ENCODE peak calls at places on chromosomes 7 and 10, in eight cellular contexts. O is Peyer's patch, U is prostate gland, Z is heart left ventricle, J is GM12878, D is uterus, I is A549, W is tibial nerve. Q is an unnamed sample.

GRCh38 chr10:133274751-133275682 is 1.7 kb downstream of the ADAM8 start:
- DNase-seq in U (no peak), O (peak), I (no peak), W (no peak), J (peak), D (no peak), Z (peak), Q (no peak)

GRCh38 chr10:110273474-110273873 is 31.2 kb downstream of the SMNDC1 start:
- DNase-seq in O (no peak), W (peak), J (peak), D (peak), I (no peak), Z (peak), U (peak), Q (no peak)

GRCh38 chr10:131762789-131763696 is 137.8 kb upstream of the PPP2R2D start:
- DNase-seq in Z (no peak), O (no peak), D (no peak), W (no peak), I (peak), J (no peak), U (no peak), Q (no peak)

GRCh38 chr7:159012353-159013069 is 132.2 kb downstream of the VIPR2 start:
- DNase-seq in O (no peak), I (no peak), J (no peak), Z (peak), U (peak), D (no peak), W (no peak), Q (no peak)

GRCh38 chr10:131491195-131491594 is 179.7 kb upstream of the TCERG1L start:
- DNase-seq in Z (no peak), D (no peak), J (no peak), U (no peak), W (no peak), O (no peak), I (no peak), Q (no peak)

GRCh38 chr7:1534330-1535099 is 4.0 kb downstream of the MAFK start:
- DNase-seq in O (no peak), Z (peak), W (peak), I (no peak), J (no peak), D (peak), U (no peak), Q (no peak)

GRCh38 chr7:110007316-110007910 is 1083.5 kb upstream of the LRRN3 start:
- DNase-seq in W (no peak), Z (no peak), I (no peak), U (no peak), D (no peak), O (no peak), J (no peak), Q (no peak)

GRCh38 chr7:27586825-27587224 is 75.9 kb downstream of the HIBADH start:
- DNase-seq in D (no peak), W (no peak), J (peak), U (no peak), O (no peak), I (no peak), Z (no peak), Q (no peak)

GRCh38 chr7:133705596-133705995 is 421.5 kb upstream of the LRGUK start:
- DNase-seq in O (no peak), W (no peak), J (no peak), D (no peak), I (peak), U (no peak), Z (no peak), Q (no peak)

GRCh38 chr7:2465928-2466327 is 10.3 kb downstream of the GRIFIN start:
- DNase-seq in O (no peak), Z (no peak), J (no peak), U (no peak), W (no peak), D (no peak), I (no peak), Q (no peak)

GRCh38 chr10:47452495-47453434 is 31.1 kb downstream of the ANXA8 start:
- DNase-seq in W (no peak), U (no peak), O (no peak), D (no peak), Z (no peak), J (no peak), I (no peak), Q (no peak)

GRCh38 chr7:35725280-35725680 is 30.3 kb upstream of the HERPUD2 start:
- DNase-seq in W (no peak), J (peak), O (peak), Z (no peak), I (no peak), U (no peak), D (no peak), Q (no peak)

GRCh38 chr10:31317652-31318381 is 1.2 kb upstream of the ZEB1 start:
- DNase-seq in Z (no peak), D (no peak), I (no peak), J (no peak), O (peak), W (no peak), U (no peak), Q (no peak)

GRCh38 chr10:117597216-117597615 is 54.7 kb downstream of the EMX2 start:
- DNase-seq in O (no peak), J (no peak), D (no peak), Z (no peak), U (no peak), W (no peak), I (no peak), Q (no peak)

GRCh38 chr7:80134536-80135305 is at the start of gene GNAI1:
- DNase-seq in D (peak), W (no peak), O (no peak), J (no peak), Z (peak), I (peak), U (peak), Q (peak)

GRCh38 chr10:43861966-43862751 is 213.5 kb upstream of the ZNF32 start:
- DNase-seq in O (no peak), J (no peak), W (no peak), Z (no peak), U (no peak), I (no peak), D (no peak), Q (no peak)

GRCh38 chr7:131106681-131107342 is 220.9 kb upstream of the MKLN1 start:
- DNase-seq in O (peak), W (peak), J (no peak), U (peak), I (no peak), Z (peak), D (peak), Q (no peak)

GRCh38 chr10:114234132-114234531 is 4.9 kb upstream of the VWA2 start:
- DNase-seq in U (no peak), I (no peak), O (no peak), Z (no peak), D (no peak), J (no peak), W (no peak), Q (no peak)

GRCh38 chr10:99714446-99714845 is 17.5 kb downstream of the COX15 start:
- DNase-seq in J (no peak), O (no peak), I (no peak), D (no peak), W (no peak), U (no peak), Z (no peak), Q (no peak)

GRCh38 chr10:119404719-119405504 is 137.6 kb downstream of the RGS10 start:
- DNase-seq in U (no peak), W (no peak), Z (no peak), I (no peak), J (no peak), O (no peak), D (no peak), Q (no peak)

GRCh38 chr10:119401671-119402395 is 140.7 kb downstream of the RGS10 start:
- DNase-seq in D (peak), O (no peak), J (no peak), I (peak), W (peak), Z (peak), U (no peak), Q (no peak)

GRCh38 chr10:119405505-119405807 is 137.1 kb downstream of the RGS10 start:
- DNase-seq in U (no peak), Z (no peak), J (no peak), W (no peak), O (no peak), I (no peak), D (no peak), Q (no peak)

GRCh38 chr10:119406137-119406536 is 136.4 kb downstream of the RGS10 start:
- DNase-seq in J (no peak), U (no peak), W (no peak), D (no peak), Z (no peak), O (no peak), I (no peak), Q (no peak)

DNA sequence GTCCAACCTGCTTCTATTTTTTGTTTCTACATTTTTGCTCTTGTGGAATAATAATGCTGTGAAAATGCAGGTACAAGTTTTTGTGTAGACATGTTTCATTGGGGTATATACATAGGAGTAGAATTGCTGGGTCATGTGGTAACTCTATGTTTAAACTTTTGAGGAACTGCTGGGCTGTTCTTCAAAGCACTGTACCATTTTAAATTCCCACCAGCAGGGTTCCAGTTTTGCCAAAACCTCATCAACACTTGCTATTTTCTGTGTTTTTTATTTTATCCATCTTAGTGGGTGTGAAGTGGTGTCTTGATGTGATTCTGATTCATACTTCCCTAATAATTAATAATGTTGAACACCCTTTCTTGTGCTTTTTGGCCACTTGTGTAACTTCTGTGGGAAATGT is 138.6 kb downstream of the RGS10 start:
- DNase-seq in O (no peak), W (no peak), D (no peak), U (no peak), I (no peak), Z (no peak), J (no peak), Q (no peak)
- TF ChIP-seq POLR2A in O (no peak), W (no peak), D (no peak), U (no peak), I (no peak), Z (no peak), J (no peak), Q (no peak)

GRCh38 chr7:105013283-105013817 is 655 bp upstream of the KMT2E start:
- DNase-seq in W (peak), O (peak), I (peak), D (peak), J (peak), Z (peak), U (peak), Q (peak)
- TF ChIP-seq POLR2A in W (peak), O (peak), I (peak), D (peak), J (peak), Z (peak), U (peak), Q (peak)

DNA sequence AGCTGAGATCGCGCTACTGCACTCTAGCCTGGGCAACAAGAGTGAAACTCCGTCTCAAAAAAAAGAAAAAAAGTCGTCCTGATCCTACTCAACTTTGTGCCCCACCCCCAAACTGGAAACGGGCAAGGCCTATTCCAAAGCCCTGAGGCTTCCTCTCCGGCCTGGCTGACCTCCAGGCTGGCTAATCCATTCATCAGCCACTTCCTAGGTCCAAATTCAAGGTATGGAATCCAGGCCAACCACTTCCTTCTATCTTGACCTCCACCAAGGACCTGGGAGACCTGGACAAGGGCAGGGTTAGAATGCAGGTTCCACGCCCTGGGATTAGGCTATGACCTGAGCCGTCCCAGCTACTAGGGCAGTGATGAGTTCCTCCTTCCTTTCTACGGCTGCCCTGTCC is 20.4 kb upstream of the EIF4H start:
- DNase-seq in U (no peak), W (no peak), J (no peak), D (no peak), I (no peak), Z (no peak), O (no peak), Q (no peak)
- TF ChIP-seq POLR2A in U (no peak), W (no peak), J (no peak), D (no peak), I (no peak), Z (no peak), O (no peak), Q (no peak)

GRCh38 chr7:151461096-151461941 is 21.4 kb upstream of the CRYGN start:
- DNase-seq in J (no peak), D (no peak), U (no peak), Z (no peak), W (no peak), I (no peak), O (no peak), Q (no peak)

GRCh38 chr7:151457534-151457933 is 17.6 kb upstream of the CRYGN start:
- DNase-seq in Z (no peak), D (no peak), O (no peak), W (no peak), J (no peak), U (no peak), I (no peak), Q (no peak)

GRCh38 chr7:151460474-151460855 is 20.5 kb upstream of the CRYGN start:
- DNase-seq in Z (no peak), U (no peak), I (no peak), W (peak), D (peak), J (no peak), O (peak), Q (no peak)

GRCh38 chr7:151461942-151462230 is 21.9 kb upstream of the CRYGN start:
- DNase-seq in U (no peak), W (no peak), I (no peak), O (no peak), D (no peak), J (no peak), Z (no peak), Q (no peak)

GRCh38 chr7:151459726-151460473 is 20.0 kb upstream of the CRYGN start:
- DNase-seq in I (peak), O (peak), U (peak), D (peak), J (no peak), Z (peak), W (peak), Q (no peak)
- TF ChIP-seq POLR2A in I (no peak), O (no peak), U (no peak), D (peak), J (no peak), Z (no peak), W (peak), Q (no peak)

GRCh38 chr7:74193913-74194312 is 15.9 kb upstream of the LAT2 start:
- DNase-seq in D (no peak), W (no peak), U (no peak), O (no peak), I (no peak), J (no peak), Z (no peak), Q (no peak)

GRCh38 chr7:74194686-74195085 is 15.1 kb upstream of the LAT2 start:
- DNase-seq in J (no peak), Z (no peak), I (no peak), O (no peak), W (no peak), D (no peak), U (no peak), Q (no peak)

GRCh38 chr7:74190259-74190658 is 16.1 kb downstream of the EIF4H start:
- DNase-seq in O (no peak), I (no peak), D (no peak), J (no peak), Z (no peak), U (no peak), W (no peak), Q (no peak)

GRCh38 chr7:74191231-74191630 is 17.1 kb downstream of the EIF4H start:
- DNase-seq in O (no peak), J (no peak), W (no peak), D (no peak), U (no peak), Z (no peak), I (no peak), Q (no peak)

GRCh38 chr7:74193054-74193453 is 16.8 kb upstream of the LAT2 start:
- DNase-seq in I (no peak), Z (no peak), D (no peak), O (no peak), W (no peak), U (no peak), J (no peak), Q (no peak)
- TF ChIP-seq POLR2A in I (no peak), Z (no peak), D (no peak), O (no peak), W (no peak), U (no peak), J (no peak), Q (no peak)

GRCh38 chr7:48384180-48384752 is 213.0 kb downstream of the ABCA13 start:
- DNase-seq in O (no peak), I (no peak), J (no peak), D (no peak), U (no peak), W (no peak), Z (no peak), Q (no peak)

GRCh38 chr7:48390381-48391327 is 219.4 kb downstream of the ABCA13 start:
- DNase-seq in J (no peak), O (no peak), D (no peak), U (no peak), Z (peak), W (peak), I (no peak), Q (no peak)

GRCh38 chr7:48387916-48388315 is 216.7 kb downstream of the ABCA13 start:
- DNase-seq in U (no peak), O (no peak), Z (no peak), J (no peak), D (no peak), I (no peak), W (no peak), Q (no peak)

GRCh38 chr7:48389977-48390376 is 218.7 kb downstream of the ABCA13 start:
- DNase-seq in O (no peak), D (no peak), W (peak), U (no peak), J (no peak), Z (no peak), I (no peak), Q (no peak)

DNA sequence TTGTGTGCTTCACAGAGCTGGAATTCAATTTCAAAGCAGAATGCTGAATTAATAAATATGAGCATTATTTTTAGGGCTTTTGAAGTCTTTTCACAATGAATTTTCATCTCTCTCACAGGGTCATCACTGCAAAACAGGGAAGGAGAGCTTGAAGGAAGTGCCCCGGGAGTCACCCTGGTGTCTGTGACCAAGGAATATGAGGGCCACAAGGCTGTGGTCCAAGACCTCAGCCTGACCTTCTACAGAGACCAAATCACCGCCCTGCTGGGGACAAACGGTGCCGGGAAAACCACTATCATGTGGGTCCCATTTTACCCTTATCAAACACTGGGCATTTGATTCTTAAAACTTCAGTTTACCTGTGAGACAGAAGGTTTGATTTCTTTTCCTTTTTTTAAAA is 217.7 kb downstream of the ABCA13 start:
- DNase-seq in J (no peak), U (no peak), O (no peak), D (no peak), I (no peak), W (no peak), Z (no peak), Q (no peak)
- TF ChIP-seq POLR2A in J (no peak), U (no peak), O (no peak), D (no peak), I (no peak), W (no peak), Z (no peak), Q (no peak)

DNA sequence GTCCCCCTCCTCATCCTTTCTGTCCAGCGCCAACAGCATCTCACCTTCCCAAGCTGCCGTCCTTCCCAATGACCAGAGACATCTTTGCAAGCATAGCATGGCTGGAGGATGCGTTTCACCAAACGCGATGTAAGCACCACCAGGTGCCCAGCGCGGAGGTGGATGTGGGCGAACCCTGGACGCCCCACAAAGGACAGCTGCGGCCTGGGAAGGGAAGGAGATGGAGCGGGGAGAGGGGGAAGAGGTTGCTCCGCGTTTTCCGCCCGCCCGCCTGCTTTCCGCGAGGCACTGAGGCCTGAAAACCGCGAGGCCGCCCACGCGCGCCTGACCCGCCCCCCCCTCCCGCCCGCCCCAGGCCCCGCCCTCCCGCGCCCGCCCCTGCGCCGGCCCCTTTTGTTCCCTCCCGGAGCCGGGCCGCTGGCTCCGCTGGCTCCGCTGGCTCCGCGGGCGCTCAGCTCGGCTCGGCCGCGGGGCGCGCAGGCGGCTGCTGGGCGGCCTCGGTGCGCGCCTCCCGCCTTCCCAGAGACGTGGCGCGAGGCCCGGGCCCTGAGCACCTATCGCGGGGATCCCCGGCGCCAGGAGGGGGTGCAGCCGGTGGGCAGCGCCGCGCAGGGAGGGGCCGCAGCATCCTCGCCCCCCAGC is at the start of gene CLIP2:
- DNase-seq in O (peak), D (peak), W (peak), Z (peak), J (no peak), U (peak), I (peak), Q (peak)
- TF ChIP-seq POLR2A in O (peak), D (no peak), W (peak), Z (no peak), J (peak), U (peak), I (peak), Q (peak)

DNA sequence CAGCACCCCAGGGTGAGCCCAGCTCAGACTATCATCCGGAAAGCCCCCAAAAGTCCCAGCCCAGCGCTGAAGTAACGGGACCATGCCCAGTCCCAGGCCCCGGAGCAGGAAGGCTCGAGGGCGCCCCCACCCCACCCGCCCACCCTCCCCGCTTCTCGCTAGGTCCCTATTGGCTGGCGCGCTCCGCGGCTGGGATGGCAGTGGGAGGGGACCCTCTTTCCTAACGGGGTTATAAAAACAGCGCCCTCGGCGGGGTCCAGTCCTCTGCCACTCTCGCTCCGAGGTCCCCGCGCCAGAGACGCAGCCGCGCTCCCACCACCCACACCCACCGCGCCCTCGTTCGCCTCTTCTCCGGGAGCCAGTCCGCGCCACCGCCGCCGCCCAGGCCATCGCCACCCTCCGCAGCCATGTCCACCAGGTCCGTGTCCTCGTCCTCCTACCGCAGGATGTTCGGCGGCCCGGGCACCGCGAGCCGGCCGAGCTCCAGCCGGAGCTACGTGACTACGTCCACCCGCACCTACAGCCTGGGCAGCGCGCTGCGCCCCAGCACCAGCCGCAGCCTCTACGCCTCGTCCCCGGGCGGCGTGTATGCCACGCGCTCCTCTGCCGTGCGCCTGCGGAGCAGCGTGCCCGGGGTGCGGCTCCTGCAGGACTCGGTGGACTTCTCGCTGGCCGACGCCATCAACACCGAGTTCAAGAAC is 1.1 kb downstream of the VIM start:
- DNase-seq in Z (peak), O (peak), W (peak), D (peak), J (no peak), U (peak), I (peak), Q (no peak)
- TF ChIP-seq POLR2A in Z (no peak), O (peak), W (peak), D (peak), J (peak), U (no peak), I (peak), Q (no peak)